ENCODE peak calls at places on chromosomes 2 and 18, in four cellular contexts. One of them, this sample, is unnamed.

GRCh38 chr2:102736607-102737409 is 25.0 kb upstream of the TMEM182 start:
- DNase-seq in CD8-positive, alpha-beta T cell: peak
- DNase-seq in lower lobe of right lung: peak
- DNase-seq in right cardiac atrium: peak
- DNase-seq in this sample: peak

GRCh38 chr2:233553366-233553765 is 13.2 kb downstream of the USP40 start:
- DNase-seq in CD8-positive, alpha-beta T cell: no peak
- DNase-seq in lower lobe of right lung: no peak
- DNase-seq in right cardiac atrium: no peak
- DNase-seq in this sample: no peak

GRCh38 chr2:111940333-111940902 is 42.0 kb downstream of the MERTK start:
- DNase-seq in CD8-positive, alpha-beta T cell: no peak
- DNase-seq in right cardiac atrium: no peak
- DNase-seq in lower lobe of right lung: no peak
- DNase-seq in this sample: no peak

GRCh38 chr2:222320441-222321395 is 21.9 kb upstream of the PAX3 start:
- DNase-seq in right cardiac atrium: peak
- DNase-seq in lower lobe of right lung: no peak
- DNase-seq in CD8-positive, alpha-beta T cell: no peak
- DNase-seq in this sample: peak

GRCh38 chr18:59697236-59697932 is at the start of gene CCBE1:
- DNase-seq in right cardiac atrium: peak
- DNase-seq in lower lobe of right lung: peak
- DNase-seq in CD8-positive, alpha-beta T cell: no peak
- DNase-seq in this sample: no peak

GRCh38 chr2:86035371-86035882 is 70.3 kb downstream of the POLR1A start:
- DNase-seq in lower lobe of right lung: no peak
- DNase-seq in right cardiac atrium: no peak
- DNase-seq in CD8-positive, alpha-beta T cell: no peak
- DNase-seq in this sample: no peak

GRCh38 chr18:47054369-47054768 is 18.9 kb upstream of the ELOA2 start:
- DNase-seq in right cardiac atrium: no peak
- DNase-seq in CD8-positive, alpha-beta T cell: no peak
- DNase-seq in lower lobe of right lung: no peak
- DNase-seq in this sample: no peak

GRCh38 chr2:64952896-64953482 is 36.2 kb upstream of the SLC1A4 start:
- DNase-seq in CD8-positive, alpha-beta T cell: no peak
- DNase-seq in lower lobe of right lung: no peak
- DNase-seq in right cardiac atrium: no peak
- DNase-seq in this sample: no peak

GRCh38 chr2:925711-926110 is 24.9 kb upstream of the SNTG2 start:
- DNase-seq in lower lobe of right lung: no peak
- DNase-seq in right cardiac atrium: no peak
- DNase-seq in CD8-positive, alpha-beta T cell: no peak
- DNase-seq in this sample: no peak

GRCh38 chr2:99900589-99900988 is 241.8 kb downstream of the AFF3 start:
- DNase-seq in CD8-positive, alpha-beta T cell: no peak
- DNase-seq in lower lobe of right lung: no peak
- DNase-seq in right cardiac atrium: no peak
- DNase-seq in this sample: no peak

GRCh38 chr18:48320639-48320945 is 88.6 kb downstream of the ZBTB7C start:
- DNase-seq in CD8-positive, alpha-beta T cell: no peak
- DNase-seq in lower lobe of right lung: no peak
- DNase-seq in right cardiac atrium: no peak
- DNase-seq in this sample: no peak

GRCh38 chr2:86622878-86623548 is 652 bp downstream of the RNF103 start:
- DNase-seq in lower lobe of right lung: peak
- DNase-seq in right cardiac atrium: peak
- DNase-seq in CD8-positive, alpha-beta T cell: peak
- DNase-seq in this sample: no peak

GRCh38 chr18:79862562-79862961 is 64.8 kb downstream of the KCNG2 start:
- DNase-seq in CD8-positive, alpha-beta T cell: no peak
- DNase-seq in lower lobe of right lung: no peak
- DNase-seq in right cardiac atrium: no peak
- DNase-seq in this sample: no peak

GRCh38 chr2:27885656-27886055 is 4.5 kb downstream of the RBKS start:
- DNase-seq in right cardiac atrium: no peak
- DNase-seq in lower lobe of right lung: no peak
- DNase-seq in CD8-positive, alpha-beta T cell: no peak
- DNase-seq in this sample: no peak

GRCh38 chr2:82282111-82282882 is 1977.7 kb upstream of the LRRTM1 start:
- DNase-seq in CD8-positive, alpha-beta T cell: no peak
- DNase-seq in lower lobe of right lung: no peak
- DNase-seq in right cardiac atrium: no peak
- DNase-seq in this sample: peak

GRCh38 chr18:51637881-51638280 is 440.4 kb upstream of the MEX3C start:
- DNase-seq in lower lobe of right lung: no peak
- DNase-seq in right cardiac atrium: no peak
- DNase-seq in CD8-positive, alpha-beta T cell: no peak
- DNase-seq in this sample: no peak

GRCh38 chr18:51622676-51623075 is 425.2 kb upstream of the MEX3C start:
- DNase-seq in right cardiac atrium: no peak
- DNase-seq in CD8-positive, alpha-beta T cell: no peak
- DNase-seq in lower lobe of right lung: no peak
- DNase-seq in this sample: no peak

GRCh38 chr2:134468093-134468640 is 214.3 kb downstream of the MGAT5 start:
- DNase-seq in CD8-positive, alpha-beta T cell: peak
- DNase-seq in right cardiac atrium: no peak
- DNase-seq in lower lobe of right lung: no peak
- DNase-seq in this sample: no peak

GRCh38 chr2:128450211-128451015 is 131.7 kb upstream of the HS6ST1 start:
- DNase-seq in lower lobe of right lung: no peak
- DNase-seq in right cardiac atrium: no peak
- DNase-seq in CD8-positive, alpha-beta T cell: peak
- DNase-seq in this sample: no peak

GRCh38 chr2:51812138-51812866 is 780.4 kb upstream of the NRXN1 start:
- DNase-seq in right cardiac atrium: no peak
- DNase-seq in lower lobe of right lung: no peak
- DNase-seq in CD8-positive, alpha-beta T cell: no peak
- DNase-seq in this sample: no peak

GRCh38 chr2:233901367-233901766 is 15.8 kb upstream of the TRPM8 start:
- DNase-seq in CD8-positive, alpha-beta T cell: no peak
- DNase-seq in lower lobe of right lung: no peak
- DNase-seq in right cardiac atrium: no peak
- DNase-seq in this sample: no peak

GRCh38 chr18:62399781-62400308 is 74.7 kb downstream of the TNFRSF11A start:
- DNase-seq in right cardiac atrium: no peak
- DNase-seq in lower lobe of right lung: no peak
- DNase-seq in CD8-positive, alpha-beta T cell: no peak
- DNase-seq in this sample: peak

GRCh38 chr18:79549638-79550000 is 130.0 kb upstream of the CTDP1 start:
- DNase-seq in CD8-positive, alpha-beta T cell: no peak
- DNase-seq in right cardiac atrium: no peak
- DNase-seq in lower lobe of right lung: no peak
- DNase-seq in this sample: no peak

GRCh38 chr2:171923206-171923605 is 945 bp downstream of the HAT1 start:
- DNase-seq in right cardiac atrium: peak
- DNase-seq in lower lobe of right lung: no peak
- DNase-seq in CD8-positive, alpha-beta T cell: no peak
- DNase-seq in this sample: peak

GRCh38 chr2:177282101-177282573 is 17.6 kb upstream of the NFE2L2 start:
- DNase-seq in right cardiac atrium: peak
- DNase-seq in lower lobe of right lung: no peak
- DNase-seq in CD8-positive, alpha-beta T cell: no peak
- DNase-seq in this sample: no peak

GRCh38 chr2:20577495-20578235 is 73.2 kb downstream of the HS1BP3 start:
- DNase-seq in right cardiac atrium: no peak
- DNase-seq in lower lobe of right lung: peak
- DNase-seq in CD8-positive, alpha-beta T cell: no peak
- DNase-seq in this sample: no peak

GRCh38 chr2:151334082-151334815 is 23.1 kb upstream of the TNFAIP6 start:
- DNase-seq in lower lobe of right lung: no peak
- DNase-seq in right cardiac atrium: peak
- DNase-seq in CD8-positive, alpha-beta T cell: no peak
- DNase-seq in this sample: no peak

GRCh38 chr2:55482186-55482945 is 37.2 kb upstream of the CFAP36 start:
- DNase-seq in CD8-positive, alpha-beta T cell: no peak
- DNase-seq in right cardiac atrium: no peak
- DNase-seq in lower lobe of right lung: no peak
- DNase-seq in this sample: no peak

GRCh38 chr2:4445821-4446220 is 742.4 kb downstream of the DCDC2C start:
- DNase-seq in right cardiac atrium: no peak
- DNase-seq in lower lobe of right lung: no peak
- DNase-seq in CD8-positive, alpha-beta T cell: no peak
- DNase-seq in this sample: no peak

GRCh38 chr18:62525611-62526010 is 2.8 kb downstream of the ZCCHC2 start:
- DNase-seq in CD8-positive, alpha-beta T cell: no peak
- DNase-seq in right cardiac atrium: no peak
- DNase-seq in lower lobe of right lung: no peak
- DNase-seq in this sample: no peak

GRCh38 chr2:46331099-46331766 is 34.0 kb downstream of the EPAS1 start:
- DNase-seq in right cardiac atrium: no peak
- DNase-seq in lower lobe of right lung: no peak
- DNase-seq in CD8-positive, alpha-beta T cell: no peak
- DNase-seq in this sample: no peak

GRCh38 chr2:221501883-221502269 is 70.2 kb downstream of the EPHA4 start:
- DNase-seq in right cardiac atrium: no peak
- DNase-seq in CD8-positive, alpha-beta T cell: no peak
- DNase-seq in lower lobe of right lung: no peak
- DNase-seq in this sample: no peak

DNA sequence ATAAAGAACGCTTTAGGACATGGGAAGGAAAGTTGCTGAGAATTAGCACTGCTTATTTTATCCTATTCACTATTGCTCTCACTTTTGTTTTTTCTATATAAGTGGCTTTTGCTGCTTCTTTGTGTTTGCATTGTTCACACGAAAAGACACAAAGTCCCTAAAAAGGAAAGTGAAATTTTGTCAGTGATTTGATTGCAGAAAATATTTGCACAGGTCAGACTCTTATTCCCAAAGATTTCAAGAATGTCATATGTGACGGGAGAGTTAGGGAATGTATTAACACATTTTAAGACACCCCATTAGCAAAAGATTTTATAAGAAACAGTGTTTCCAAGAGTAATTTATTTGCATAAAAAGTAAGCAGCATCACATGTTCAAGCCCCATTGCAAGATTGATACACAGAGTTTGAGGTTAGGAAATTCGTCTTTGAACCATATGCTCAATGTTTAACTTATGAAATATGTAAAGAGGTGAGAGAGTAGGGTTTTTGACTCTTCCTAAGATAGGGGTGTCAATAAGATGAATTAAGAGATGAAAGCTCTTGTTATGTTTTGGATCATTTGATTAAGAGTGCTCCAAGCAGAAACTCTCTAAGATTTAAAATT is 57.0 kb downstream of the CCDC102B start:
- DNase-seq in right cardiac atrium: no peak
- DNase-seq in CD8-positive, alpha-beta T cell: no peak
- DNase-seq in lower lobe of right lung: no peak
- DNase-seq in this sample: no peak
- H3K4me3 ChIP-seq in right cardiac atrium: no peak
- H3K4me3 ChIP-seq in CD8-positive, alpha-beta T cell: no peak
- H3K4me3 ChIP-seq in lower lobe of right lung: no peak
- H3K4me3 ChIP-seq in this sample: no peak

GRCh38 chr2:218883491-218884490 is 3.1 kb downstream of the WNT10A start:
- DNase-seq in right cardiac atrium: peak
- DNase-seq in CD8-positive, alpha-beta T cell: no peak
- DNase-seq in lower lobe of right lung: no peak
- DNase-seq in this sample: peak
- H3K4me3 ChIP-seq in right cardiac atrium: peak
- H3K4me3 ChIP-seq in CD8-positive, alpha-beta T cell: no peak
- H3K4me3 ChIP-seq in lower lobe of right lung: peak
- H3K4me3 ChIP-seq in this sample: no peak

DNA sequence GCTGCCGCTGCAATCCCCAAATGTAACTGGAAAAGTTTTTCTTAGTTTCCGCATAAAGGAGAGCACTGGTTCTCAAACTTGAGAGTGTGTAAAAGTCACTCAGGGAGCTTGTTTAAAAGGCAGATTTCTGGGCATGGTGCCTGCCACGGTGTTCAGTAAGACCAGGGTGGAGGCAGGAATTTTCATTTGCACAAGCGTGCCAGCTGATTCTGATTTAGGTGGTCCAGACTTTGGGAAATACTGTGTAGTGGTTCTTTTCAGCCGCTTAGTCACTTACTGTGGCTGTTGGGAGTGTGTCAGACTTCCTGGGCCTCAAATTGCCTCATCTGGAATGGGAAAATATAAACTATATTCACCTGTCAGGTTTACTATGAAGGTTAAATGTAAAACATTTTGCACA is 788 bp downstream of the ARMC9 start:
- DNase-seq in right cardiac atrium: no peak
- DNase-seq in lower lobe of right lung: no peak
- DNase-seq in CD8-positive, alpha-beta T cell: no peak
- DNase-seq in this sample: no peak
- H3K4me3 ChIP-seq in right cardiac atrium: peak
- H3K4me3 ChIP-seq in lower lobe of right lung: peak
- H3K4me3 ChIP-seq in CD8-positive, alpha-beta T cell: peak
- H3K4me3 ChIP-seq in this sample: peak

GRCh38 chr2:217790195-217790594 is 212.6 kb downstream of the TNS1 start:
- DNase-seq in CD8-positive, alpha-beta T cell: no peak
- DNase-seq in lower lobe of right lung: no peak
- DNase-seq in right cardiac atrium: peak
- DNase-seq in this sample: peak
- H3K4me3 ChIP-seq in CD8-positive, alpha-beta T cell: peak
- H3K4me3 ChIP-seq in lower lobe of right lung: peak
- H3K4me3 ChIP-seq in right cardiac atrium: no peak
- H3K4me3 ChIP-seq in this sample: no peak

DNA sequence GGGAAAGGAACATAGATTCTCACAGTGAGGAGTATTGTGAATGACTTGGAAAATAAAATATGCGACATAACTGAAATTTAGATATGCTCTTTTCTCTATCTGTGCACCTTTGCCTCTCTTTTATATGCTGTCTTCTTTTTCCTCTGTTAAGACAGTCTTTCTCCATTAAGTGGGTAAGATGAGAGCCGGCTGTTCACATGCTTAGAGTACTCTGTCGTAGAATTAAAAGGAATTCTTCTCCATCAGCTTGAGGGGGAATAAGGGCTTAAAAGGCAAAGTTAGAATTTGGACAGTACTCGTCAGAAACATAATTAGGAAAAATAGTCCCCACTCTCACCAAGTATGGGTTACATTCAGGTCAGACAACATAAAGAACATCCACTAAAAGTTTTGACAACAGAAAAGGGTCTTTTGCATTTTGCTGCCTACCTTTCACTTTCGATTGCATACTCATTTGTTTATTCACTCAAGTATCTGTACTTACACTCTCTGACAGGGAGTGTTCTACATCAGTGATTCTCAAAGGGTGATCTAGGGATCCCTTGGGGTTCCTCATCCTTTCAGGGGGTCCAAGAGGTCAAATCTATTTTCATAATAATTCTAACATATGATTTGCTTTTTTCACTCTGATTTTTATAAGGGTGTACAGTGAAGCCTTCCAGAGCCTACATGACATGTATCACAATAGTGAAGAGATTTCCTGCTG is 48.0 kb downstream of the ARHGAP15 start:
- DNase-seq in right cardiac atrium: no peak
- DNase-seq in CD8-positive, alpha-beta T cell: no peak
- DNase-seq in lower lobe of right lung: no peak
- DNase-seq in this sample: no peak
- H3K4me3 ChIP-seq in right cardiac atrium: peak
- H3K4me3 ChIP-seq in CD8-positive, alpha-beta T cell: peak
- H3K4me3 ChIP-seq in lower lobe of right lung: peak
- H3K4me3 ChIP-seq in this sample: no peak

GRCh38 chr2:40244251-40245010 is 207.5 kb downstream of the SLC8A1 start:
- DNase-seq in lower lobe of right lung: peak
- DNase-seq in CD8-positive, alpha-beta T cell: no peak
- DNase-seq in right cardiac atrium: peak
- DNase-seq in this sample: peak
- H3K4me3 ChIP-seq in lower lobe of right lung: no peak
- H3K4me3 ChIP-seq in CD8-positive, alpha-beta T cell: no peak
- H3K4me3 ChIP-seq in right cardiac atrium: no peak
- H3K4me3 ChIP-seq in this sample: no peak